ENCODE peak calls at places on chromosomes 16 and 17, in six cellular contexts. X, U, K, N, C and G are unnamed samples.

GRCh38 chr17:63497708-63498483 is 21.0 kb downstream of the ACE start:
- DNase-seq in K (peak), U (no peak), X (peak), N (no peak), C (peak), G (no peak)

GRCh38 chr16:89863741-89864391 is 9.5 kb upstream of the TCF25 start:
- DNase-seq in X (peak), C (no peak), N (peak), U (no peak), K (no peak), G (peak)

GRCh38 chr17:82985973-82986372 is 93.4 kb upstream of the METRNL start:
- DNase-seq in U (no peak), X (peak), C (no peak), N (no peak), K (no peak), G (peak)

GRCh38 chr17:40596261-40596919 is 31.1 kb upstream of the CCR7 start:
- DNase-seq in K (peak), U (no peak), X (peak), C (peak), N (peak), G (no peak)

GRCh38 chr17:58306131-58306951 is 22.3 kb downstream of the TSPOAP1 start:
- DNase-seq in C (no peak), X (no peak), U (no peak), N (no peak), K (no peak), G (no peak)

GRCh38 chr17:37701424-37702020 is 43.3 kb downstream of the HNF1B start:
- DNase-seq in X (no peak), N (peak), C (no peak), K (peak), U (no peak), G (peak)

GRCh38 chr16:27253526-27253930 is 15.0 kb downstream of the NSMCE1 start:
- DNase-seq in U (no peak), X (peak), C (no peak), K (peak), N (no peak), G (peak)

GRCh38 chr17:58271532-58271931 is 9.2 kb downstream of the MPO start:
- DNase-seq in X (no peak), C (no peak), K (no peak), N (no peak), U (no peak), G (no peak)

GRCh38 chr16:83715217-83715920 is 92.4 kb upstream of the HSBP1 start:
- DNase-seq in K (no peak), C (no peak), N (no peak), X (no peak), U (no peak), G (peak)

GRCh38 chr17:44928950-44929720 is 13.8 kb upstream of the GFAP start:
- DNase-seq in X (no peak), K (no peak), N (no peak), U (no peak), C (no peak), G (no peak)

GRCh38 chr17:44927696-44928095 is 12.4 kb upstream of the GFAP start:
- DNase-seq in X (no peak), U (no peak), C (no peak), N (no peak), K (no peak), G (no peak)

GRCh38 chr17:44925731-44926697 is 10.7 kb upstream of the GFAP start:
- DNase-seq in U (no peak), X (no peak), N (no peak), K (no peak), C (no peak), G (no peak)

GRCh38 chr17:44928136-44928535 is 12.8 kb upstream of the GFAP start:
- DNase-seq in U (no peak), C (no peak), X (no peak), K (no peak), N (no peak), G (no peak)

DNA sequence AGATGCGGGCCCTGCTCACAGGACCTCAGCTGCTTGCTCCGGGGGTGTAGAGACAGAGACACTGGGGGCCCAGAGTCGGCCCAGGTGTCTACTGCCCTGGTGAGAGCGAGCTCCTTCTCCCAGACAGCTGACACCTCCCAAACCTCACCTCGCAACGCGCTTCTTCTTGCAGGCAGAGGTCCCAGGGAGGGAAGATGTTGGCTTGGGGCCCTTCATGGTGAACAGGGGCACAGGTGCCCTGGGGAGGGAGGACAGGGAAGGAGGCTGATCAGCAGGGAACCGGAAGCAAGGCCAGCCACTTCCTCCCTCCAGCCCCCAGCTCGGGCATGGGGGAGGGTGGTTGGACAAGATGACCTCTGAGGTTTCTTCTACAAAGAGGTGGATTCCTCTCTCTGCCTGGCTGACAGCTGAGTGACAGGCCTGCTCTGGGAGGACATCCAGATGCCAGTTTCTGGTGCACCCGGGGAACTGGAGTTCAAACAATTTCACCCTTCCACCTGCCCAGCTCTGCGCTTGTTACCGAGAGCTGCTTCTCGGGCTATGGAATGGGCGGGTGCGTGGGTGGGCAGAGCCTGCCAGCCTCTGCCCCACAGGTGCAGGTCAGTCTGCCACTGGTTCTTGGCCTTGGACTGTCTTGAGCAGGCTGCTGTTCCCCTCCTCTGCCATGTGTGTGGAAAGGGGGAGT is 11.7 kb upstream of the GFAP start:
- DNase-seq in U (no peak), N (no peak), K (no peak), X (no peak), C (no peak), G (no peak)
- TF ChIP-seq POLR2A in U (no peak), N (no peak), K (no peak), X (no peak), C (peak), G (no peak)

GRCh38 chr17:49381033-49381432 is 19.0 kb upstream of the ZNF652 start:
- DNase-seq in U (no peak), K (no peak), C (no peak), X (no peak), N (no peak), G (no peak)
- H3K4me2 ChIP-seq in U (no peak), K (no peak), C (no peak), X (no peak), N (no peak), G (no peak)

DNA sequence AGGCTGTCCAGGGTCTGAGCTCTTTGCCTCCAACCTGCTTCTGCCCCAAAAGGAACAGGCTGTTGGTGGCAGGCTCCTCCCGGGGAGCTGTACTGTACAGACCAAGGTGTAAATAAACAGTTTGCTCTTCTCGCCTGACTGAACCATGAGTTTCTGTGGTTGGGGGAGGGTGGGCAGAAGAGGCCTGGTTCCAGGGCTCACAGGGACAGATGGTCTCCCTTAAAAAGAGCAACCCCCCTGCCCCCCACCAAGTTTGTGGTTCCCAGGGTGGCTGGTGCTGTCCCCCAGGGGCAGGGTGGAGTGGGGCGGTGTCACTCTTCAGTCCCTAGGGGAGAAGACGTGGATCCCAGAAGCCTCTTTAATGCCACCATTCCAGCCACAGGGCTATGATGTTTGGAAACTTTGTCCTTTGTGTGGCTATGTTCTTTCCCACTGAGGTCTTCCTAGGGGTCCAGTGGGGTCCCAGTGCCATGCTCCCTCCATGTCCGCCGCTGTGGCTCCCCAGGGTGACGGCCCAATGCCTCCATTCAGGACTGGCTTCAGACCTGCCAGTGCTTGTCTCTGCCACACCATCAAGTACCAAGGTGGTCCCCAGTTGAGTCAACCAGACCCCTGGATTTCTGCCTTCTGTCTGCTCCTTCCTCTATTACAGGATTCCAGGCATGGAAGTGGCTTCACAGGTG is 146.7 kb downstream of the RAB11FIP4 start:
- DNase-seq in U (no peak), C (no peak), X (no peak), N (peak), K (no peak), G (no peak)
- H3K9ac ChIP-seq in U (no peak), C (no peak), X (no peak), N (no peak), K (no peak), G (no peak)

GRCh38 chr17:47189732-47190621 is 882 bp upstream of the CDC27 start:
- DNase-seq in C (no peak), N (no peak), X (no peak), U (no peak), K (no peak), G (no peak)

GRCh38 chr17:47190770-47191169 is 1.7 kb upstream of the CDC27 start:
- DNase-seq in C (no peak), N (no peak), X (no peak), K (no peak), U (no peak), G (no peak)

GRCh38 chr17:47188799-47189731 is at the start of gene CDC27:
- DNase-seq in C (peak), N (peak), X (peak), K (peak), U (peak), G (peak)

GRCh38 chr17:47184671-47185070 is 4.4 kb downstream of the CDC27 start:
- DNase-seq in U (no peak), C (no peak), X (no peak), N (no peak), K (no peak), G (no peak)

GRCh38 chr17:47188266-47188665 is 829 bp downstream of the CDC27 start:
- DNase-seq in K (no peak), N (no peak), C (no peak), U (no peak), X (peak), G (peak)
- TF ChIP-seq POLR2A in K (no peak), N (no peak), C (no peak), U (no peak), X (peak), G (no peak)